ENCODE peak calls at places on chromosomes 11 and 22, in six cellular contexts. J, S, M, H, Z and G are unnamed samples.

GRCh38 chr11:121071456-121072236 is 29.4 kb upstream of the TECTA start:
- DNase-seq in J (no peak), S (no peak), M (no peak), H (no peak), Z (no peak), G (peak; percentile 22)

GRCh38 chr11:113192121-113192925 is 122.1 kb upstream of the TTC12 start:
- DNase-seq in J (no peak), S (no peak), M (peak; percentile 44), H (no peak), Z (no peak), G (no peak)

GRCh38 chr11:114075891-114076441 is 16.5 kb downstream of the ZBTB16 start:
- DNase-seq in J (peak; percentile 44), S (peak; percentile 41), M (no peak), H (no peak), Z (no peak), G (peak; percentile 62)

GRCh38 chr11:62484352-62484751 is 62.3 kb downstream of the AHNAK start:
- DNase-seq in J (no peak), S (no peak), M (no peak), H (no peak), Z (no peak), G (no peak)

GRCh38 chr11:36792870-36793541 is 195.0 kb upstream of the RAG2 start:
- DNase-seq in J (no peak), S (no peak), M (no peak), H (no peak), Z (no peak), G (no peak)

GRCh38 chr11:121588747-121589146 is 136.0 kb upstream of the SORL1-AS1 start:
- DNase-seq in J (no peak), S (no peak), M (no peak), H (no peak), Z (no peak), G (no peak)

GRCh38 chr11:78796956-78797355 is 222.3 kb upstream of the NARS2 start:
- DNase-seq in J (peak; percentile 94), S (peak; percentile 89), M (peak; percentile 96), H (no peak), Z (no peak), G (no peak)

GRCh38 chr11:6578134-6578533 is 25.3 kb downstream of the RRP8 start:
- DNase-seq in J (no peak), S (no peak), M (no peak), H (no peak), Z (no peak), G (no peak)

GRCh38 chr11:132284611-132285010 is 914.2 kb downstream of the NTM start:
- DNase-seq in J (no peak), S (no peak), M (no peak), H (no peak), Z (no peak), G (no peak)

GRCh38 chr11:9367551-9367950 is 16.9 kb upstream of the IPO7 start:
- DNase-seq in J (peak; percentile 29), S (no peak), M (no peak), H (no peak), Z (no peak), G (no peak)

GRCh38 chr22:28375761-28376534 is 303.7 kb downstream of the TTC28 start:
- DNase-seq in J (no peak), S (no peak), M (no peak), H (no peak), Z (no peak), G (no peak)

GRCh38 chr11:121930004-121930965 is 185.7 kb downstream of the BLID start:
- DNase-seq in J (no peak), S (no peak), M (peak; percentile 52), H (peak; percentile 65), Z (no peak), G (no peak)

GRCh38 chr11:67099841-67100324 is 19.2 kb upstream of the KDM2A start:
- DNase-seq in J (no peak), S (no peak), M (no peak), H (no peak), Z (no peak), G (no peak)

GRCh38 chr22:30373331-30374325 is 13.6 kb downstream of the RNF215 start:
- DNase-seq in J (no peak), S (no peak), M (no peak), H (peak; percentile 53), Z (no peak), G (no peak)

GRCh38 chr11:29125621-29126020 is 891.2 kb downstream of the KCNA4 start:
- DNase-seq in J (no peak), S (no peak), M (no peak), H (no peak), Z (no peak), G (no peak)

GRCh38 chr11:135002236-135002635 is 590.2 kb upstream of the B3GAT1 start:
- DNase-seq in J (no peak), S (no peak), M (no peak), H (no peak), Z (no peak), G (no peak)

DNA sequence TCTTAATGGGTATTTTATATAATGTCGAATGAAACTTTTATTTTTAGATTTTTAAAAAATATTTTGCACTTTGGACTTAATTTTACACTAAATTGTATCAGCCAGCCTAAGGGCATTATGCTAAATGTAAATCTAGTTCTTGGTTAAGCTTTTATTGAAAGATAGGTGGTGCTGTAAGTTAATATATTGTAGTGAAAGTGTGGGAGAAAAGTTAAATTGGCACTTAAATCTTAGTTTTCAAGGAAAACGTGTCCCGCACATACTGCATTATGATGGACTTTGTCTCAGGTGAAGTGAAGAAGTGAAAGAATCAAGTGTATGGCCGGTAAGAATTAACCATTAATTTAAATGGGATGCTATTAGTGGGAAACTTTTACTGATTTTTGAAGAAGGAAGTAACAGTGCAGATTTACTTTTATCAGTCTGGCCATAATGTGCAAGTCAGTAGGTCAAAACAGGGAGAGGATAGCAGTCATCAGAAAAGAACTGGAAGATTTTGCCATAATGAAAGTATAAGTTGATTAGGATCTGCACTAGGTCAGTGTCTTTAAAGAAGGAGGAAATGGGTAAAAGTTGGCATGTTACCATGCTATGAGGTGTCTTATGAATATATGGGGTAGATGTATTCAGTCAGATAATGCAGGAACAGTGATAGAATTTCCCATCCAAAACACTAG is 81.6 kb downstream of the PDHX start:
- DNase-seq in J (no peak), S (peak; percentile 35), M (no peak), H (no peak), Z (no peak), G (no peak)
- TF ChIP-seq CTCF in J (peak; percentile 25), S (peak; percentile 33), M (peak; percentile 43), H (peak; percentile 50), Z (peak; percentile 25), G (peak; percentile 61)

DNA sequence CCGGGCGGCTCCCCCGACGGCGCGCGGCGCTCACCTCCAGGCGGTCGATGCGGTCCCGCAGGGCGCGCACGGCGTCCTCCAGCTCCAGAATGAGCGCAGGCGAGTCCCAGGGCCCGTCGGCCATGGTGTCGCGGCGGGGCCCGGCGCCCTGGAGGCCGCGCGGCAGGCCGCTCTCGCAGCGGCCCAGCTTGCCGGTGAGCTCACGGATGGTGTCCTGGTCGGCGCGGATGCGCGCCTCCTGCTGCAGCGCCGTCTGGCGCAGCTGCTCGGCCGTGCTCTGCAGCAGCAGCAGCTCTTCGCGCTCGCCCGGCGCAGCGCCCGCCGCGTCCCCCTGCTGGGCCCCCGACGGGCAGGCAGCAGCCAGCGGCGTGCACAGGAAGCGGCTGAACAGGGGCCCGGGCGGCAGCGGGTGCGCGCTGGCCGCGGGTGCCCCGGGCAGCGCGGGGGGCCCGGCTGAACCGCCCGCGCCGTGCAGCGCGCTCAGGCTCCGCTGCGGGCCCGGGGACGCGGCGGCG is 570 bp downstream of the NPTXR start:
- DNase-seq in J (peak; percentile 22), S (peak; percentile 63), M (peak; percentile 72), H (peak; percentile 75), Z (peak; percentile 50), G (peak; percentile 53)
- TF ChIP-seq CTCF in J (peak; percentile 38), S (peak; percentile 14), M (no peak), H (peak; percentile 35), Z (no peak), G (peak; percentile 39)

GRCh38 chr11:84396521-84396920 is 1110.4 kb upstream of the CCDC90B start:
- DNase-seq in J (no peak), S (no peak), M (peak; percentile 8), H (no peak), Z (no peak), G (no peak)

DNA sequence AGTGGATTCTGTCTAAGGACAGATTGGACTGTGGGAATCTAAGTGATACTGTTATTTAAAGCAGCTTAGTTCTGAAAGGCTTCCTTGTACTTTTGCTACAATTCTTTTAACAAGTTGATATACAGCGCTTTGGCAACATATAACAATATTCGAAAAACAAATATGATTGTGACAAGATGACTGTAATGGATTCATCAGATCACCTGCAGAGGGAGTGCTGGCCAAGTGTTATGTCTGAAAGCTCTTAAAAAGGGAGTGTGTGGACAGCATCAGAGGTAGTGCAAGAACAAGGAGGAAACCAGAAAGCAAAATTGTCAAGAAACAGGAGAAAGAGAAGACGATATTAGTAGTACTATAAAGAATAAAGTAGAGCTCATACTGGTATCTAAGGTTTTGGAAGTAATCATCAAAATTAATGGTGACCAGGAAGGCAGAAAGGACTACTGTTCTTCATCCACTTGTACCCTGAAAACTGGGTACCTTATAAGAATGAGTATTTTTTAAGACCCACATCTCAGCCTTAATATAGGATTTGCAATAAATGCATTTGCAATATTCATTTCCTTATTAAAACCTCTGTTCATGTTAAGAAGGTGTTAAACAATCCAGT is 1112.0 kb upstream of the CCDC90B start:
- DNase-seq in J (peak; percentile 36), S (peak; percentile 41), M (peak; percentile 4), H (no peak), Z (no peak), G (no peak)
- TF ChIP-seq CTCF in J (peak; percentile 65), S (peak; percentile 51), M (peak; percentile 47), H (no peak), Z (no peak), G (peak; percentile 59)

DNA sequence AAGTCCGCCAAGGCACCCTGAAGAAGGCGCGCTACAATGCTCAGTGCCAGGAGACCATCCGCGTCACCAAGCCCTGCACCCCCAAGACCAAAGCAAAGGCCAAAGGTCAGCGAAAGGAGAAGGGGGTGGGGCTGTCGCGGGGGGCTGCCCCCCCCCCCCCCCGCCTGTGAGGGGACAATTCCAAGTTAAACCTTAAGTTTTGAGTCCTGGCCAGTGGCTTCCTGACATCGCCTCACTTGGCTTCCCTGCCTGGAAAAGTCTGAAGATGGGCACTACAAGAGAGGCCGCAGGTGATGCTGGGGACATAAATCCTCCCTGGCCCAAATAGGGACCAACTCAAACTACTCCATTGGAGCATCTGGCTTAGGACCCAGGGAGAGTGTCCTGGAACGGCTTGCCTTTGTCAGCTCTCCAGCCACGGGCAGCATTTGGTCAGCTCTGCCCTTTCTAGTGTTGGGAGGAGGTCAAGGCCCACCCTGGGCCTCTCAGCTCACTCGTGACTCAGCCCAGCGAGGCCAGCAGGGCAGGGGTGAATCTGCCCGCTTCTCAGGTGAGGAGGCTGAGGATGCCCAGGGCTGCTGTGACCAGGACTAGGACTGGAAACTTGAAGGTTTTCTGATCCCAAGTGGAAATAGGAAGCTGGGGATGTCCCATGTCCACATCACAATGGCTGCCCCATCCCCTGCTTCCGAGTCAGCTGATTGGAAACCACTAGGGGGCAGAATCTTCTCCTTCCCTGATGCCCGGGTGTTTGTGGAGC is 1.4 kb downstream of the MDK start:
- DNase-seq in J (no peak), S (peak; percentile 57), M (no peak), H (no peak), Z (no peak), G (no peak)
- TF ChIP-seq CTCF in J (peak; percentile 78), S (peak; percentile 55), M (peak; percentile 54), H (peak; percentile 51), Z (peak; percentile 60), G (peak; percentile 68)

DNA sequence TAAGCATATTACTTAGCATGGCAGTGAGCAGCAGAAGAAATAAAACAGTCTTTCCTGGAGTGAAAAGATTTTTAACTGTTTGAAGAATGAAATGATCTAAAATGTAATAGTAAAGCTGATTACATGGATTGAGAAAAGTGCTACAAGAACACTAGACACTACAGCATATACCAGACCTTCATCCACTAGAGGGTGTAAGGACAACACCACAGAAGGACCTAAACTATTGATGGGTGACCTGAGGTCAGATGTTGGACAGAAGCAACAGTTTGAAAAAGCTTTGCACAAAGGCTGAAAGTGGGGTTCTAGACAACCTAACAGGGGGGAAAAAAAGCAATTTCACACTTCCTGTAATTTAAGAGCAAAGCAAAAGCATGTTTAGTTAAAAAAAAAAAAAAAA is 97.7 kb downstream of the RBFOX2 start:
- DNase-seq in J (peak; percentile 67), S (peak; percentile 46), M (peak; percentile 59), H (no peak), Z (no peak), G (no peak)
- TF ChIP-seq CTCF in J (peak; percentile 64), S (peak; percentile 40), M (peak; percentile 59), H (peak; percentile 62), Z (no peak), G (peak; percentile 65)